ENCODE peak calls at places on chromosomes 16 and 17, in ten cellular contexts. One of them, this sample, is unnamed.

GRCh38 chr17:50707296-50708049 is at the start of gene ANKRD40:
- DNase-seq in RPMI7951: peak
- DNase-seq in amygdala: peak
- DNase-seq in neural crest cell: peak
- DNase-seq in HFF-Myc: peak
- DNase-seq in naive B cell: peak
- DNase-seq in OCI-LY7: peak
- DNase-seq in keratinocyte: no peak
- DNase-seq in fibroblast of villous mesenchyme: peak
- DNase-seq in AG10803: peak
- DNase-seq in this sample: peak

GRCh38 chr16:78091419-78091818 is 8.0 kb upstream of the WWOX start:
- DNase-seq in RPMI7951: no peak
- DNase-seq in amygdala: no peak
- DNase-seq in neural crest cell: no peak
- DNase-seq in HFF-Myc: no peak
- DNase-seq in naive B cell: no peak
- DNase-seq in OCI-LY7: no peak
- DNase-seq in keratinocyte: no peak
- DNase-seq in fibroblast of villous mesenchyme: no peak
- DNase-seq in AG10803: no peak
- DNase-seq in this sample: no peak

GRCh38 chr17:65741690-65742089 is 180.2 kb upstream of the AXIN2 start:
- DNase-seq in RPMI7951: no peak
- DNase-seq in amygdala: no peak
- DNase-seq in neural crest cell: no peak
- DNase-seq in HFF-Myc: no peak
- DNase-seq in naive B cell: no peak
- DNase-seq in OCI-LY7: no peak
- DNase-seq in keratinocyte: no peak
- DNase-seq in fibroblast of villous mesenchyme: no peak
- DNase-seq in AG10803: no peak
- DNase-seq in this sample: no peak

GRCh38 chr16:56372013-56372634 is 53.2 kb downstream of the AMFR start:
- DNase-seq in RPMI7951: no peak
- DNase-seq in amygdala: no peak
- DNase-seq in neural crest cell: no peak
- DNase-seq in HFF-Myc: no peak
- DNase-seq in naive B cell: no peak
- DNase-seq in OCI-LY7: no peak
- DNase-seq in keratinocyte: no peak
- DNase-seq in fibroblast of villous mesenchyme: peak
- DNase-seq in AG10803: no peak
- DNase-seq in this sample: no peak

GRCh38 chr16:17590711-17591654 is 120.2 kb upstream of the XYLT1 start:
- DNase-seq in RPMI7951: peak
- DNase-seq in amygdala: no peak
- DNase-seq in neural crest cell: no peak
- DNase-seq in HFF-Myc: no peak
- DNase-seq in naive B cell: no peak
- DNase-seq in OCI-LY7: no peak
- DNase-seq in keratinocyte: no peak
- DNase-seq in fibroblast of villous mesenchyme: no peak
- DNase-seq in AG10803: peak
- DNase-seq in this sample: no peak

GRCh38 chr17:67421869-67422273 is 44.8 kb downstream of the PITPNC1 start:
- DNase-seq in RPMI7951: peak
- DNase-seq in amygdala: no peak
- DNase-seq in neural crest cell: no peak
- DNase-seq in HFF-Myc: peak
- DNase-seq in naive B cell: no peak
- DNase-seq in OCI-LY7: no peak
- DNase-seq in keratinocyte: peak
- DNase-seq in fibroblast of villous mesenchyme: peak
- DNase-seq in AG10803: peak
- DNase-seq in this sample: no peak

GRCh38 chr17:43456661-43457361 is 27.0 kb upstream of the DHX8 start:
- DNase-seq in RPMI7951: peak
- DNase-seq in amygdala: no peak
- DNase-seq in neural crest cell: no peak
- DNase-seq in HFF-Myc: peak
- DNase-seq in naive B cell: no peak
- DNase-seq in OCI-LY7: no peak
- DNase-seq in keratinocyte: no peak
- DNase-seq in fibroblast of villous mesenchyme: peak
- DNase-seq in AG10803: peak
- DNase-seq in this sample: peak

GRCh38 chr17:9313346-9313745 is 262.3 kb downstream of the STX8 start:
- DNase-seq in RPMI7951: no peak
- DNase-seq in amygdala: peak
- DNase-seq in neural crest cell: no peak
- DNase-seq in HFF-Myc: no peak
- DNase-seq in naive B cell: no peak
- DNase-seq in OCI-LY7: no peak
- DNase-seq in keratinocyte: no peak
- DNase-seq in fibroblast of villous mesenchyme: no peak
- DNase-seq in AG10803: no peak
- DNase-seq in this sample: no peak

GRCh38 chr16:70768205-70768580 is 32.8 kb downstream of the VAC14 start:
- DNase-seq in RPMI7951: no peak
- DNase-seq in amygdala: no peak
- DNase-seq in neural crest cell: no peak
- DNase-seq in HFF-Myc: no peak
- DNase-seq in naive B cell: no peak
- DNase-seq in OCI-LY7: no peak
- DNase-seq in keratinocyte: no peak
- DNase-seq in fibroblast of villous mesenchyme: no peak
- DNase-seq in AG10803: peak
- DNase-seq in this sample: no peak

GRCh38 chr17:66932295-66932694 is 32.2 kb upstream of the CACNG4 start:
- DNase-seq in RPMI7951: no peak
- DNase-seq in amygdala: no peak
- DNase-seq in neural crest cell: no peak
- DNase-seq in HFF-Myc: no peak
- DNase-seq in naive B cell: no peak
- DNase-seq in OCI-LY7: no peak
- DNase-seq in keratinocyte: no peak
- DNase-seq in fibroblast of villous mesenchyme: no peak
- DNase-seq in AG10803: no peak
- DNase-seq in this sample: no peak

GRCh38 chr17:45428050-45428953 is 4.4 kb downstream of the ARHGAP27 start:
- DNase-seq in RPMI7951: peak
- DNase-seq in amygdala: peak
- DNase-seq in neural crest cell: peak
- DNase-seq in HFF-Myc: no peak
- DNase-seq in naive B cell: peak
- DNase-seq in OCI-LY7: peak
- DNase-seq in keratinocyte: no peak
- DNase-seq in fibroblast of villous mesenchyme: peak
- DNase-seq in AG10803: peak
- DNase-seq in this sample: peak

GRCh38 chr17:2064980-2065785 is 10.3 kb downstream of the HIC1 start:
- DNase-seq in RPMI7951: peak
- DNase-seq in amygdala: no peak
- DNase-seq in neural crest cell: no peak
- DNase-seq in HFF-Myc: no peak
- DNase-seq in naive B cell: no peak
- DNase-seq in OCI-LY7: peak
- DNase-seq in keratinocyte: no peak
- DNase-seq in fibroblast of villous mesenchyme: peak
- DNase-seq in AG10803: peak
- DNase-seq in this sample: no peak

GRCh38 chr16:87056083-87056482 is 261.1 kb downstream of the C16orf95 start:
- DNase-seq in RPMI7951: peak
- DNase-seq in amygdala: no peak
- DNase-seq in neural crest cell: no peak
- DNase-seq in HFF-Myc: no peak
- DNase-seq in naive B cell: no peak
- DNase-seq in OCI-LY7: no peak
- DNase-seq in keratinocyte: no peak
- DNase-seq in fibroblast of villous mesenchyme: no peak
- DNase-seq in AG10803: peak
- DNase-seq in this sample: no peak

GRCh38 chr16:30112197-30113030 is 923 bp downstream of the GDPD3 start:
- DNase-seq in RPMI7951: peak
- DNase-seq in amygdala: no peak
- DNase-seq in neural crest cell: peak
- DNase-seq in HFF-Myc: no peak
- DNase-seq in naive B cell: no peak
- DNase-seq in OCI-LY7: peak
- DNase-seq in keratinocyte: no peak
- DNase-seq in fibroblast of villous mesenchyme: peak
- DNase-seq in AG10803: peak
- DNase-seq in this sample: no peak

GRCh38 chr17:44794699-44795413 is 35.2 kb downstream of the GJC1 start:
- DNase-seq in RPMI7951: peak
- DNase-seq in amygdala: no peak
- DNase-seq in neural crest cell: no peak
- DNase-seq in HFF-Myc: peak
- DNase-seq in naive B cell: no peak
- DNase-seq in OCI-LY7: no peak
- DNase-seq in keratinocyte: peak
- DNase-seq in fibroblast of villous mesenchyme: peak
- DNase-seq in AG10803: peak
- DNase-seq in this sample: no peak

GRCh38 chr17:9924735-9925191 is 19.7 kb upstream of the RCVRN start:
- DNase-seq in RPMI7951: peak
- DNase-seq in amygdala: no peak
- DNase-seq in neural crest cell: peak
- DNase-seq in HFF-Myc: no peak
- DNase-seq in naive B cell: peak
- DNase-seq in OCI-LY7: peak
- DNase-seq in keratinocyte: peak
- DNase-seq in fibroblast of villous mesenchyme: peak
- DNase-seq in AG10803: peak
- DNase-seq in this sample: peak